ENCODE peak calls at places on chromosomes 1 and 21, in five cellular contexts. V is RWPE1, H is tibial nerve, E is AG04450, L is coronary artery. K is an unnamed sample.

GRCh38 chr1:107704911-107705310 is 260.1 kb downstream of the VAV3 start:
- DNase-seq in V (no peak), H (no peak), E (no peak), L (no peak), K (no peak)

GRCh38 chr1:62765981-62766380 is 18.0 kb upstream of the ATG4C start:
- DNase-seq in V (no peak), H (no peak), E (no peak), L (no peak), K (no peak)

GRCh38 chr1:209886219-209886536 is 51.8 kb upstream of the SYT14 start:
- DNase-seq in V (no peak), H (no peak), E (no peak), L (no peak), K (no peak)

GRCh38 chr21:45945868-45946210 is 35.7 kb upstream of the COL6A1 start:
- DNase-seq in V (no peak), H (no peak), E (no peak), L (no peak), K (no peak)

GRCh38 chr1:203628185-203628996 is 1.8 kb downstream of the ATP2B4 start:
- DNase-seq in V (peak), H (no peak), E (no peak), L (peak), K (no peak)

GRCh38 chr1:231422798-231423309 is 767 bp upstream of the EGLN1 start:
- DNase-seq in V (no peak), H (no peak), E (no peak), L (no peak), K (no peak)

GRCh38 chr1:113576271-113576670 is 183.0 kb downstream of the PHTF1 start:
- DNase-seq in V (no peak), H (no peak), E (no peak), L (no peak), K (no peak)

GRCh38 chr21:35400233-35400939 is 351.3 kb upstream of the RUNX1 start:
- DNase-seq in V (peak), H (no peak), E (peak), L (no peak), K (peak)

GRCh38 chr1:1120866-1121563 is 5.1 kb upstream of the C1orf159 start:
- DNase-seq in V (no peak), H (no peak), E (no peak), L (no peak), K (no peak)

GRCh38 chr1:200243042-200243437 is 166.8 kb downstream of the ZNF281 start:
- DNase-seq in V (no peak), H (no peak), E (no peak), L (no peak), K (no peak)

GRCh38 chr21:45411810-45412206 is 6.8 kb downstream of the COL18A1 start:
- DNase-seq in V (no peak), H (no peak), E (no peak), L (no peak), K (no peak)

GRCh38 chr1:220526294-220526693 is 1.6 kb upstream of the MARK1 start:
- DNase-seq in V (no peak), H (no peak), E (no peak), L (no peak), K (no peak)

GRCh38 chr1:27816921-27817630 is 13.5 kb upstream of the PPP1R8 start:
- DNase-seq in V (no peak), H (no peak), E (no peak), L (no peak), K (no peak)

GRCh38 chr1:27436204-27437159 is 44.1 kb downstream of the GPR3 start:
- DNase-seq in V (peak), H (no peak), E (no peak), L (no peak), K (peak)

GRCh38 chr1:90786709-90787108 is 69.6 kb upstream of the BARHL2 start:
- DNase-seq in V (no peak), H (no peak), E (no peak), L (no peak), K (no peak)

GRCh38 chr21:41901099-41901498 is 22.0 kb upstream of the PRDM15 start:
- DNase-seq in V (no peak), H (no peak), E (no peak), L (no peak), K (no peak)
- H3K27ac ChIP-seq in V (peak), H (no peak), E (no peak), L (no peak), K (no peak)

DNA sequence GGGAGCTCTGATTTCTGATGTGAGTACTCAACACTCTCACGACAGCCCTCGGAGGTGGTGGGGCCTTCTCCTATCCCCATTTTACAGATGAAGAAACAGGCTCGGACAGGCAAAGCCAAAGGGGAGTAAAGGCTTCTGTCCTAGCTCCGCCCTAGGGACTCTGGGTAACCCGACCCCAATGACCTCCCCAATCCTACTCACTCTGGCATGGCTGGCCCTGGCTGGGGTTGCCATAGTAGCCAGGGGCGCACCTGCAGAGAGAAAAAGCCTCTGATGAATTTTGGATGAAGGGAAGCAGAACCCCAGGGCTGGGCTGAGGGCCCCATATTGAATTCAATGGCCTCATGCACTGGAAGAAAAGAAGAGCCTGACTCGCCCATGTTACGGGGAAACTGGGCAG is 61.1 kb downstream of the LDLRAD2 start:
- DNase-seq in V (no peak), H (no peak), E (no peak), L (no peak), K (no peak)
- H3K27ac ChIP-seq in V (peak), H (no peak), E (no peak), L (no peak), K (no peak)

DNA sequence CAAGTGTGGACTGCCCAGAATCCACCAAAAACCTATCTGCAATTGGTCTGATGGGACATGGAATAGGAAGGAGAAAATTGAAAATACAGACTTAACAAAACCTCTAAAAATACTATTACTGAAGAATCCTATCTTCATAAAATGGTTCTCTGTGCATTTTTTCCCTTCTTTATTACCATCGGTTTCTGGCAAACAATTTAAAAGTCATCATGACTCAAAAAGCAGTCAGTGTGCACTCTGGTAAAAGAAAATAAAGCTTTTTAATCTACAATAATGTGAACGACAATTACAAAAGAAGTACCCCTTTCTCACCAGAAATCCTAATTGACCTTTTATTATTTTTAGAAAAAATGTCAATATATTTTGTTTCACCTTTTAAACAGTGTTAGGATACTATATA is 186.3 kb downstream of the TPR start:
- DNase-seq in V (no peak), H (no peak), E (no peak), L (no peak), K (no peak)
- H3K27ac ChIP-seq in V (no peak), H (no peak), E (no peak), L (no peak), K (peak)

DNA sequence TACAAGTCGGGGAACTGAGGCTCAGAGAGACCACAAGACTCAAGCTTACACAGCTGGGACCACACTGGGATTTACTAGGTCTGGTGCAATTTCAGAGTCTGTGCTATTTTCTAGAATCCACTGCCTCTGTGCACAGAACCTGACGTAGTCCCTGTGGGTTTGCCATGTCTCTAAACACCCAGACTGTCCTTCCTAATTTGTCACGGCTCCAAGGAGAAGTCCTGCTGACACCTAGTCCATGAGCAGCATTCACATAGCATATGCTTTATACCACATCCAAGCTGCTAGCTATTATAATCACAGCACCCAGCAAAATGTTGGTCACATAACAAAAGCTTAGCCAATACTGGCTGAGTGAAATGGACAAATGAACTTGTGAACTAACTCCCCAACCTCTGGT is 79.0 kb upstream of the HMGB4 start:
- DNase-seq in V (no peak), H (no peak), E (no peak), L (peak), K (no peak)
- H3K27ac ChIP-seq in V (no peak), H (no peak), E (no peak), L (no peak), K (no peak)

DNA sequence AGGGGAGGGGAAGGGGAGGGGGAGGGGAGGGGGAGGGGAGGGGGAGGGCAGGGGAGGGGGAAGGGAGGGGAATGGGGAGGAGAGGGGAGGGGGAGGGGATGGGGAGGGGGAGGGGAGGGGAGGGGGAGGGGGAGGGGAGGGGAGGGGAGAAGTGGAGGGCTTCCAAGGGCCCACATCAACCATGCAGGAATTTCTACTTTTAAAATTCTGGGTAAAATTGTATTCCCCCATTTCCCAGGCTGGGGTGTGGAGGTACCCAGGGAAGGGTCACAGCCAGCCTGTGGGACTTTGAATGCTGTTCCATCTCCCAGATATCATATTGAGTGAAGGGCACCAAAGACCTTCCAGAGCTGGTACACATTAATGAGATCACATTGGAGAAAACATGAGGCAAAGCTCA is 126.9 kb upstream of the ETS2 start:
- DNase-seq in V (no peak), H (no peak), E (no peak), L (no peak), K (no peak)
- H3K27ac ChIP-seq in V (no peak), H (no peak), E (no peak), L (no peak), K (no peak)

GRCh38 chr1:153543738-153544135 is 1.9 kb downstream of the S100A4 start:
- DNase-seq in V (no peak), H (no peak), E (no peak), L (no peak), K (no peak)

GRCh38 chr1:153546371-153546770 is 765 bp upstream of the S100A4 start:
- DNase-seq in V (no peak), H (no peak), E (no peak), L (no peak), K (no peak)

GRCh38 chr1:153544453-153545066 is 1.0 kb downstream of the S100A4 start:
- DNase-seq in V (no peak), H (no peak), E (no peak), L (no peak), K (no peak)

GRCh38 chr1:153546796-153547559 is 1.4 kb upstream of the S100A4 start:
- DNase-seq in V (no peak), H (no peak), E (no peak), L (no peak), K (no peak)

DNA sequence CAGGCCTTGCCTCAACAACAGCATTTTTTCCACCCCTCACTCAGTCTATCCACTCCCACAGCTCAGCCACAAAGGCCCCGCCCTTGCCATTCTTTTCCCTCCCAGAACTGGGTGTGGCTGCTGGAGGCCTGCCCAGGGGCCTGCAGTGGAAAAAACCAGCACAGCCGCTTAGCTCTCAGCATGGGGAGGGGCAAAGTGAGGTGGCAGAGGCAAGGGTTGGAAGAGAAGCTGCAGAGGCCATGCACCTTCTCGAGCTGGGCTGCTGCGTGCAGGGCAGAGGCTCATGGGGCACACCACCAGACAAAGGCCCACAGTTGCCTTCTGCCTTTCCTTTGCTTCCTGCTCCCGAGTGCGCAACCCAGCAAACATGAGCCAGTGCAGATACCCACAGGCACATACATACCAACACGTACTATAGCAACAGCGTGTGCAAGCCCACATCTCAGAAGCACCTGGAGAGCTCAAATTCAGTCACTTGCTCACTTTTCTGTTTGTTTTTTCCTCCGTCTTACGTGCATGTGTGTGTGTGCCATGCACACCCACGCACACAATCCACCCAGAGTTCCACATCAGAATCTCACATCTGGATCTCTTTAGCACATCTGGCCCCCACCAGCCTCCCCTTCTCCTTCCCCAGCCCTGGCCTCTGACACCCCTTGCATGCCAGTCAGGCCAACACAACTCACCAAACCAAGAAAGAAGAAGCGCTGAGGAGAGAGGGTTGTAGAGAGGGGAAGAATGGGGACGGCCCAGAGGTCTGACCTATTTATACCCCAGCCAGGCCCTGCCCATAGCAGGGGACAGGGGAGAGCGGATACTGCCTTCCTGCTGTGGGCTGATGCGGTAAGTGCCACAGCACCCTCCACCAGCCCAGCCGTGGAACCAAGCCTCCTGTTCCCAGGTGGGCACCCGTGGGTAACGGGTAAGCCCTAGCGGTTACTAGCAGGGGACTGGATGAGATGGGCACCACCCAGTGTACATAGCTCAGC is at the start of gene S100A4:
- DNase-seq in V (peak), H (peak), E (peak), L (peak), K (no peak)
- H3K27ac ChIP-seq in V (peak), H (peak), E (peak), L (peak), K (peak)

GRCh38 chr1:119865607-119866006 is 30.7 kb downstream of the ADAM30 start:
- DNase-seq in V (no peak), H (no peak), E (peak), L (no peak), K (no peak)
- H3K27ac ChIP-seq in V (no peak), H (no peak), E (peak), L (no peak), K (no peak)

GRCh38 chr1:164588388-164589341 is 29.7 kb downstream of the PBX1 start:
- DNase-seq in V (no peak), H (no peak), E (peak), L (peak), K (no peak)
- H3K27ac ChIP-seq in V (no peak), H (peak), E (peak), L (peak), K (no peak)

K was measured in epithelial cell of prostate.